ENCODE peak calls at places on chromosomes 7 and 10, in seven cellular contexts. T is transverse colon, C is MM.1S, L is SK-N-SH, K is prostate gland, U is AG04450, N is cardiac muscle cell. A is an unnamed sample.
A peak's percentile ranks its signal among the peaks of the same experiment; 100 is the strongest.

GRCh38 chr10:51162002-51162401 is 87.7 kb downstream of the PRKG1 start:
- DNase-seq in T (no peak), C (no peak), L (peak; percentile 20), K (no peak), U (no peak), N (peak; percentile 83), A (no peak)

GRCh38 chr10:98967601-98968000 is 268.1 kb downstream of the HPSE2 start:
- DNase-seq in T (no peak), C (no peak), L (no peak), K (no peak), U (no peak), N (peak; percentile 51), A (no peak)

GRCh38 chr10:6542999-6543430 is 37.1 kb downstream of the PRKCQ start:
- DNase-seq in T (no peak), C (peak; percentile 51), L (no peak), K (no peak), U (no peak), N (no peak), A (no peak)

GRCh38 chr10:106960812-106961211 is 203.7 kb downstream of the SORCS1 start:
- DNase-seq in T (no peak), C (no peak), L (no peak), K (no peak), U (no peak), N (no peak), A (no peak)

GRCh38 chr7:95596183-95597135 is at the start of gene PDK4:
- DNase-seq in T (peak; percentile 96), C (no peak), L (peak; percentile 70), K (peak; percentile 97), U (no peak), N (peak; percentile 93), A (peak; percentile 79)

GRCh38 chr7:67636363-67637355 is 640.0 kb downstream of the TYW1 start:
- DNase-seq in T (no peak), C (no peak), L (no peak), K (no peak), U (no peak), N (peak; percentile 13), A (no peak)

GRCh38 chr7:75953431-75953830 is 38.5 kb downstream of the POR start:
- DNase-seq in T (no peak), C (no peak), L (no peak), K (no peak), U (no peak), N (no peak), A (no peak)

GRCh38 chr10:86363184-86363832 is 3.3 kb downstream of the GRID1 start:
- DNase-seq in T (no peak), C (no peak), L (no peak), K (peak; percentile 48), U (no peak), N (peak; percentile 27), A (no peak)

GRCh38 chr10:35140126-35140525 is 13.5 kb downstream of the CREM start:
- DNase-seq in T (no peak), C (no peak), L (no peak), K (no peak), U (no peak), N (peak; percentile 16), A (no peak)

GRCh38 chr10:34698979-34699378 is 116.1 kb downstream of the PARD3 start:
- DNase-seq in T (no peak), C (no peak), L (no peak), K (no peak), U (no peak), N (peak; percentile 63), A (no peak)

GRCh38 chr7:1197997-1198632 is 34.6 kb upstream of the UNCX start:
- DNase-seq in T (no peak), C (no peak), L (no peak), K (no peak), U (peak; percentile 79), N (peak; percentile 27), A (no peak)

GRCh38 chr7:28230273-28230672 is 49.7 kb upstream of the JAZF1 start:
- DNase-seq in T (no peak), C (no peak), L (no peak), K (no peak), U (no peak), N (no peak), A (no peak)

GRCh38 chr7:151598045-151598444 is 78.3 kb upstream of the RHEB start:
- DNase-seq in T (no peak), C (no peak), L (no peak), K (no peak), U (peak; percentile 73), N (peak; percentile 82), A (no peak)

GRCh38 chr10:31186225-31187010 is 132.6 kb upstream of the ZEB1 start:
- DNase-seq in T (no peak), C (no peak), L (no peak), K (no peak), U (no peak), N (peak; percentile 42), A (no peak)

GRCh38 chr10:132677905-132678298 is 108.0 kb downstream of the NKX6-2 start:
- DNase-seq in T (no peak), C (no peak), L (no peak), K (no peak), U (no peak), N (no peak), A (no peak)

GRCh38 chr7:20270867-20271266 is 53.7 kb upstream of the MACC1 start:
- DNase-seq in T (no peak), C (peak; percentile 91), L (no peak), K (no peak), U (no peak), N (no peak), A (no peak)

GRCh38 chr7:151675521-151675920 is 155.8 kb upstream of the RHEB start:
- DNase-seq in T (no peak), C (no peak), L (no peak), K (no peak), U (no peak), N (no peak), A (no peak)

GRCh38 chr7:149627911-149628310 is 130.3 kb upstream of the ZNF746 start:
- DNase-seq in T (no peak), C (no peak), L (no peak), K (no peak), U (no peak), N (no peak), A (no peak)

GRCh38 chr7:6365451-6365850 is 82.3 kb downstream of the DAGLB start:
- DNase-seq in T (no peak), C (no peak), L (no peak), K (no peak), U (no peak), N (no peak), A (no peak)

GRCh38 chr7:132472463-132473120 is 103.7 kb downstream of the PLXNA4 start:
- DNase-seq in T (no peak), C (no peak), L (peak; percentile 77), K (no peak), U (no peak), N (peak; percentile 65), A (no peak)

GRCh38 chr10:48502791-48503190 is 102.1 kb downstream of the ARHGAP22 start:
- DNase-seq in T (no peak), C (no peak), L (no peak), K (no peak), U (no peak), N (no peak), A (no peak)

GRCh38 chr10:70887804-70888800 is at the start of gene PCBD1:
- DNase-seq in T (peak; percentile 86), C (peak; percentile 46), L (peak; percentile 88), K (peak; percentile 74), U (peak; percentile 4), N (peak; percentile 55), A (peak; percentile 62)

GRCh38 chr10:70889291-70889690 is 926 bp upstream of the PCBD1 start:
- DNase-seq in T (no peak), C (no peak), L (no peak), K (no peak), U (no peak), N (no peak), A (no peak)

GRCh38 chr10:70885931-70886903 is 2.1 kb downstream of the PCBD1 start:
- DNase-seq in T (no peak), C (no peak), L (no peak), K (no peak), U (no peak), N (no peak), A (no peak)

GRCh38 chr10:70885485-70885884 is 2.9 kb downstream of the PCBD1 start:
- DNase-seq in T (no peak), C (no peak), L (no peak), K (no peak), U (no peak), N (no peak), A (no peak)

DNA sequence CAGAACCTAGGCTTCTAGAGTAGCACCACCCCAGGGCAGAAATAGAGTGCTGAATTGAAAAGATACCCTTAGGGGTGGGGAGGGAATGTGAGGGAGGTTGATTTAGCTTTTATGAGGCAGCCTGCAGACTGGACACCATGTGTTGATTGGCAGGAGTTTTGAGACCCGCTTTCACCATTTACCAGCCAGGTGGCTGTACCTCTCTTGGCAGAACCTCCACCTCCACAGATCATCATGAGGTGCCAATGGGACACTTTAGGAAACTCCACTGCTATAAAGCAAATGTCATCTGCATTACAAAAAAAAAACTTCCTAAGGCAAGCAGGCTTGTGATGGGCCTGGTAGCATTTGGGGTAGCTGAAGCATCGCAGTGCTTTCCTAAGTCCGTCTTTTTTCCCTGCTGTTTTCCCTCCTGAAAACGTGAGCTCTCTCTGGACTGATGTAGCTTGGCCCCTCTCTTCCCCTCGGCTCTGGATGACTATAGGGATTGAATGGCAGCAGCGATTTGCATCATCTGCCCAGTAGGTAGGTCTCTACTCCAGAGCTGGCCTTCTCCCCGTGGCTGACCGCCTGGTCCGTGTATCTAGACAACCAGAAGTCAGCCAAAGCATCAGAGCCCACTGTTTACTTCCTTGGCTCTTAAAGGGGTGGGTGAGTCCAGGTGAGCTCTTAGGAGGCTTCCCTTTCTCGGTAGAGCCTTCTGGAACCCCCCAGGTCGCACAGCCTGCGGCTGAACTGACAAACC is 1.3 kb downstream of the PCBD1 start:
- DNase-seq in T (no peak), C (no peak), L (no peak), K (no peak), U (no peak), N (no peak), A (no peak)
- H3K27ac ChIP-seq in T (peak overlapping the region; percentile 97), C (no peak overlapping the region), L (peak overlapping the region; percentile 96), K (peak overlapping the region; percentile 89), U (no peak overlapping the region), N (peak overlapping the region; percentile 94), A (peak overlapping the region; percentile 93)

GRCh38 chr10:4334853-4335252 is 491.2 kb upstream of the AKR1E2 start:
- DNase-seq in T (no peak), C (no peak), L (no peak), K (no peak), U (no peak), N (no peak), A (no peak)
- H3K27ac ChIP-seq in T (peak overlapping the region; percentile 60), C (no peak overlapping the region), L (no peak overlapping the region), K (no peak overlapping the region), U (no peak overlapping the region), N (no peak overlapping the region), A (no peak overlapping the region)

DNA sequence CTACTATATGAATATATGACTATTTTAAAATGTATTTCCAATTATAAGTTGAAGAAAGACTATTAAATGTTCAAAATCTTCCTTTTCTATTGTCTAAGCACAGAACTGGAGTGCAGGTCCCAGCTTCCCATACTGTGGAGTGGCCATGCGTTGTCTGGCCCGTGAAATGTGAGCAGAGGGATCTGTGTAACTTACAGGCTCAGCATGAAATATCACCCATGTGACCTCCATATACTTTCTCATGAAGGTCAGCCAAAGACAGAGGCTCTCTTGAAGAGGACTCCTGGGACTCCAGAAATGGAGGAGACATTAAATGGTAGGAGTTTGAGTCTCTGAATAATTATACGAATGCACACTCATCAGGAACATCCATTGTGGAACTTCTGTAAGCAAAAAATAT is 92.4 kb upstream of the CAV2 start:
- DNase-seq in T (no peak), C (no peak), L (no peak), K (no peak), U (no peak), N (no peak), A (no peak)
- H3K27ac ChIP-seq in T (no peak overlapping the region), C (no peak overlapping the region), L (no peak overlapping the region), K (no peak overlapping the region), U (no peak overlapping the region), N (no peak overlapping the region), A (no peak overlapping the region)

GRCh38 chr7:35721288-35721687 is 26.4 kb upstream of the HERPUD2 start:
- DNase-seq in T (no peak), C (no peak), L (no peak), K (no peak), U (no peak), N (no peak), A (no peak)
- H3K27ac ChIP-seq in T (no peak overlapping the region), C (no peak overlapping the region), L (no peak overlapping the region), K (no peak overlapping the region), U (no peak overlapping the region), N (no peak overlapping the region), A (peak overlapping the region; percentile 39)

A was measured in caudate nucleus.